ENCODE peak calls at places on chromosome 17, in four cellular contexts. M is kidney glomerular epithelial cell; J is effector memory CD4-positive, alpha-beta T cell; F is GM23248. H is an unnamed sample.

GRCh38 chr17:66661411-66661843 is 173.5 kb upstream of the CACNG5 start:
- DNase-seq in M (peak), J (no peak), F (peak), H (peak)

GRCh38 chr17:78890111-78890897 is 12.7 kb downstream of the CEP295NL start:
- DNase-seq in M (no peak), J (peak), F (no peak), H (no peak)

GRCh38 chr17:45836047-45837044 is 8.3 kb upstream of the SPPL2C start:
- DNase-seq in M (no peak), J (no peak), F (no peak), H (no peak)

GRCh38 chr17:8707232-8707590 is 37.4 kb downstream of the CCDC42 start:
- DNase-seq in M (no peak), J (no peak), F (no peak), H (no peak)

GRCh38 chr17:78358538-78359215 is 1.2 kb downstream of the SOCS3 start:
- DNase-seq in M (no peak), J (no peak), F (peak), H (no peak)

GRCh38 chr17:33277436-33278100 is 15.5 kb downstream of the ASIC2 start:
- DNase-seq in M (no peak), J (no peak), F (peak), H (no peak)

GRCh38 chr17:70137451-70138230 is 31.7 kb upstream of the KCNJ2 start:
- DNase-seq in M (peak), J (no peak), F (peak), H (peak)

GRCh38 chr17:77845541-77846225 is 112.8 kb upstream of the TNRC6C start:
- DNase-seq in M (no peak), J (no peak), F (no peak), H (no peak)

GRCh38 chr17:82690786-82691489 is 7.6 kb downstream of the RAB40B start:
- DNase-seq in M (no peak), J (no peak), F (no peak), H (no peak)